ENCODE peak calls at places on chromosomes 1 and 21, in seven cellular contexts. S is T-helper 2 cell, H is adrenal gland, P is anterior cingulate cortex, A is prostate gland, L is HEK293T, F is NCI-H2081. X is an unnamed sample.
A peak's percentile ranks its signal among the peaks of the same experiment; 100 is the strongest.

GRCh38 chr1:4172659-4173599 is 272.9 kb upstream of the C1orf174 start:
- DNase-seq in S (no peak), H (no peak), P (peak; percentile 24), A (no peak), L (peak; percentile 9), F (no peak), X (no peak)

GRCh38 chr1:198922638-198923430 is 284.0 kb downstream of the PTPRC start:
- DNase-seq in S (no peak), H (peak; percentile 34), P (no peak), A (no peak), L (no peak), F (no peak), X (no peak)

GRCh38 chr1:53638641-53639035 is 100.3 kb downstream of the GLIS1 start:
- DNase-seq in S (no peak), H (peak; percentile 2), P (no peak), A (no peak), L (no peak), F (no peak), X (no peak)

GRCh38 chr1:70909262-70909817 is 138.3 kb downstream of the PTGER3 start:
- DNase-seq in S (no peak), H (no peak), P (no peak), A (no peak), L (no peak), F (no peak), X (no peak)

GRCh38 chr1:20546637-20547036 is 5.7 kb upstream of the FAM43B start:
- DNase-seq in S (no peak), H (no peak), P (no peak), A (no peak), L (no peak), F (no peak), X (no peak)

GRCh38 chr1:89151021-89151420 is 24.8 kb downstream of the GBP7 start:
- DNase-seq in S (no peak), H (no peak), P (no peak), A (no peak), L (no peak), F (no peak), X (no peak)

GRCh38 chr1:39159224-39160036 is 45.1 kb upstream of the MACF1 start:
- DNase-seq in S (no peak), H (no peak), P (no peak), A (peak; percentile 47), L (no peak), F (no peak), X (no peak)

GRCh38 chr1:57966751-57967406 is 543.0 kb upstream of the DAB1 start:
- DNase-seq in S (no peak), H (no peak), P (no peak), A (no peak), L (no peak), F (no peak), X (no peak)

GRCh38 chr1:2893473-2894120 is 92.1 kb upstream of the TTC34 start:
- DNase-seq in S (no peak), H (no peak), P (no peak), A (no peak), L (no peak), F (no peak), X (no peak)

GRCh38 chr1:205936846-205937707 is 6.2 kb downstream of the SLC26A9 start:
- DNase-seq in S (no peak), H (no peak), P (no peak), A (no peak), L (no peak), F (no peak), X (no peak)

GRCh38 chr1:12485231-12486172 is 132.5 kb downstream of the DHRS3 start:
- DNase-seq in S (no peak), H (no peak), P (no peak), A (no peak), L (no peak), F (no peak), X (no peak)

GRCh38 chr1:221697924-221698425 is 43.9 kb downstream of the DUSP10 start:
- DNase-seq in S (no peak), H (no peak), P (no peak), A (no peak), L (no peak), F (no peak), X (no peak)

GRCh38 chr1:30268923-30269666 is 454.3 kb downstream of the MATN1 start:
- DNase-seq in S (no peak), H (no peak), P (no peak), A (no peak), L (no peak), F (no peak), X (no peak)

GRCh38 chr1:202835548-202836072 is 24.9 kb downstream of the PCAT6 start:
- DNase-seq in S (no peak), H (no peak), P (no peak), A (no peak), L (no peak), F (no peak), X (no peak)

GRCh38 chr1:218371927-218372672 is 27.0 kb downstream of the TGFB2 start:
- DNase-seq in S (no peak), H (no peak), P (no peak), A (no peak), L (no peak), F (no peak), X (no peak)

GRCh38 chr1:21939650-21940374 is 2.7 kb upstream of the HSPG2 start:
- DNase-seq in S (no peak), H (peak; percentile 92), P (peak; percentile 47), A (peak; percentile 56), L (peak; percentile 62), F (no peak), X (peak; percentile 92)

GRCh38 chr1:77670330-77670729 is 12.1 kb downstream of the ZZZ3 start:
- DNase-seq in S (no peak), H (no peak), P (no peak), A (no peak), L (no peak), F (no peak), X (no peak)

GRCh38 chr21:46625759-46626158 is 9.7 kb upstream of the PRMT2 start:
- DNase-seq in S (no peak), H (no peak), P (no peak), A (no peak), L (no peak), F (no peak), X (no peak)

GRCh38 chr1:171545523-171545922 is 60.2 kb downstream of the PRRC2C start:
- DNase-seq in S (no peak), H (no peak), P (no peak), A (no peak), L (no peak), F (no peak), X (no peak)

X was measured in psoas muscle.